ENCODE peak calls at places on chromosomes 13 and 19, in four cellular contexts. T is K562, K is A549, F is H1. O is an unnamed sample.

GRCh38 chr19:42052241-42052863 is 17.7 kb downstream of the GRIK5 start:
- DNase-seq in T (no peak), F (no peak), K (no peak), O (no peak)

GRCh38 chr13:95643471-95643813 is 1.1 kb downstream of the DZIP1 start:
- DNase-seq in F (no peak), K (peak), T (no peak), O (peak)

GRCh38 chr13:33016414-33017409 is at the start of gene KL:
- DNase-seq in F (no peak), T (no peak), K (peak), O (no peak)

GRCh38 chr13:108987488-108987887 is 358.1 kb downstream of the MYO16 start:
- DNase-seq in T (no peak), F (no peak), K (no peak), O (no peak)

GRCh38 chr19:45882652-45883585 is 3.0 kb downstream of the IRF2BP1 start:
- DNase-seq in K (peak), T (peak), F (no peak), O (peak)

GRCh38 chr13:83753912-83754624 is 128.2 kb downstream of the SLITRK1 start:
- DNase-seq in K (no peak), F (no peak), T (no peak), O (no peak)

GRCh38 chr13:43848250-43848649 is 31.3 kb downstream of the CCDC122 start:
- DNase-seq in F (no peak), K (peak), T (no peak), O (peak)

GRCh38 chr19:32197896-32198882 is 147.2 kb upstream of the ZNF507 start:
- DNase-seq in T (no peak), F (no peak), K (no peak), O (no peak)

GRCh38 chr13:106522898-106523525 is 12.4 kb downstream of the EFNB2 start:
- DNase-seq in K (no peak), F (no peak), T (no peak), O (no peak)

GRCh38 chr19:47111081-47111589 is 2.4 kb downstream of the ZC3H4 start:
- DNase-seq in F (no peak), K (no peak), T (peak), O (no peak)

GRCh38 chr13:114161028-114161556 is 18.0 kb upstream of the CFAP97D2 start:
- DNase-seq in F (no peak), T (no peak), K (no peak), O (no peak)

GRCh38 chr19:35744688-35745327 is 410 bp downstream of the U2AF1L4 start:
- DNase-seq in K (peak), T (peak), F (peak), O (peak)

GRCh38 chr13:28540612-28541011 is 45.7 kb upstream of the FLT1 start:
- DNase-seq in K (no peak), F (no peak), T (no peak), O (no peak)

GRCh38 chr19:3450796-3451411 is 29.4 kb downstream of the SMIM24 start:
- DNase-seq in F (no peak), K (peak), T (peak), O (peak)

GRCh38 chr19:8512115-8512967 is 1.6 kb downstream of the ZNF414 start:
- DNase-seq in T (peak), K (peak), F (peak), O (peak)

GRCh38 chr19:8826371-8826770 is 5.7 kb downstream of the ZNF558 start:
- DNase-seq in T (peak), K (peak), F (no peak), O (no peak)

GRCh38 chr19:55537741-55538111 is 793 bp upstream of the SBK2 start:
- DNase-seq in K (peak), F (no peak), T (no peak), O (no peak)

GRCh38 chr13:62721893-62722292 is 1306.2 kb upstream of the PCDH20 start:
- DNase-seq in T (no peak), F (no peak), K (no peak), O (no peak)

GRCh38 chr19:42634409-42635232 is 39.9 kb upstream of the CEACAM8 start:
- DNase-seq in T (peak), F (no peak), K (peak), O (peak)

GRCh38 chr19:4375620-4376228 is 24.6 kb downstream of the SH3GL1 start:
- DNase-seq in K (peak), T (peak), F (no peak), O (peak)

GRCh38 chr19:13053761-13054604 is 48.7 kb downstream of the LYL1 start:
- DNase-seq in F (no peak), T (no peak), K (peak), O (peak)

GRCh38 chr13:99542788-99543406 is 41.6 kb downstream of the TM9SF2 start:
- DNase-seq in T (no peak), K (no peak), F (no peak), O (no peak)

GRCh38 chr19:38036707-38037106 is 129.7 kb downstream of the SIPA1L3 start:
- DNase-seq in F (no peak), T (no peak), K (no peak), O (no peak)

GRCh38 chr19:27860309-27860934 is 1352.5 kb downstream of the UQCRFS1 start:
- DNase-seq in F (no peak), T (no peak), K (no peak), O (no peak)

GRCh38 chr13:26112843-26113242 is 61.0 kb upstream of the SHISA2 start:
- DNase-seq in T (peak), F (no peak), K (peak), O (no peak)

GRCh38 chr19:11195169-11195568 is 2.2 kb downstream of the KANK2 start:
- DNase-seq in F (no peak), T (peak), K (no peak), O (no peak)

GRCh38 chr19:5407356-5407755 is 47.9 kb upstream of the ZNRF4 start:
- DNase-seq in T (peak), F (no peak), K (peak), O (peak)

GRCh38 chr13:84192125-84192524 is 309.9 kb upstream of the SLITRK1 start:
- DNase-seq in F (no peak), T (no peak), K (no peak), O (no peak)

GRCh38 chr13:91381371-91381770 is 17.1 kb upstream of the GPC5 start:
- DNase-seq in K (peak), T (peak), F (no peak), O (no peak)

GRCh38 chr19:41998246-41999020 is 4.4 kb upstream of the ATP1A3 start:
- DNase-seq in T (peak), K (peak), F (no peak), O (peak)

GRCh38 chr19:41698746-41699230 is 9.6 kb upstream of the CEACAM5 start:
- DNase-seq in F (no peak), K (peak), T (no peak), O (no peak)

GRCh38 chr19:46147791-46148288 is at the start of gene IGFL2:
- DNase-seq in K (no peak), F (no peak), T (no peak), O (no peak)

GRCh38 chr19:41263042-41263849 is 926 bp upstream of the HNRNPUL1 start:
- DNase-seq in K (peak), T (peak), F (no peak), O (peak)

GRCh38 chr19:939922-940321 is 14.1 kb downstream of the ARID3A start:
- DNase-seq in K (no peak), F (no peak), T (no peak), O (no peak)
- H3K27ac ChIP-seq in K (no peak), F (no peak), T (no peak), O (no peak)

GRCh38 chr19:34549833-34550232 is 68.3 kb downstream of the WTIP start:
- DNase-seq in K (no peak), T (no peak), F (no peak), O (no peak)
- TF ChIP-seq RNF2 in K (no peak), T (no peak), F (no peak), O (no peak)

GRCh38 chr19:17347361-17347760 is 10.0 kb downstream of the GTPBP3 start:
- DNase-seq in F (no peak), T (no peak), K (no peak), O (no peak)
- H3K27ac ChIP-seq in F (no peak), T (no peak), K (peak), O (no peak)

GRCh38 chr13:50893211-50893852 is 16.3 kb upstream of the RNASEH2B start:
- DNase-seq in T (no peak), F (no peak), K (no peak), O (no peak)
- TF ChIP-seq RNF2 in T (no peak), F (no peak), K (no peak), O (no peak)

GRCh38 chr19:6590458-6591319 is at the start of gene CD70:
- DNase-seq in T (no peak), F (no peak), K (peak), O (no peak)

GRCh38 chr19:6587998-6588507 is 2.9 kb downstream of the CD70 start:
- DNase-seq in T (peak), F (no peak), K (no peak), O (no peak)

GRCh38 chr19:6588508-6589345 is 2.2 kb downstream of the CD70 start:
- DNase-seq in F (no peak), K (no peak), T (no peak), O (no peak)

GRCh38 chr19:6589711-6590457 is 1.1 kb downstream of the CD70 start:
- DNase-seq in F (no peak), K (no peak), T (no peak), O (no peak)

DNA sequence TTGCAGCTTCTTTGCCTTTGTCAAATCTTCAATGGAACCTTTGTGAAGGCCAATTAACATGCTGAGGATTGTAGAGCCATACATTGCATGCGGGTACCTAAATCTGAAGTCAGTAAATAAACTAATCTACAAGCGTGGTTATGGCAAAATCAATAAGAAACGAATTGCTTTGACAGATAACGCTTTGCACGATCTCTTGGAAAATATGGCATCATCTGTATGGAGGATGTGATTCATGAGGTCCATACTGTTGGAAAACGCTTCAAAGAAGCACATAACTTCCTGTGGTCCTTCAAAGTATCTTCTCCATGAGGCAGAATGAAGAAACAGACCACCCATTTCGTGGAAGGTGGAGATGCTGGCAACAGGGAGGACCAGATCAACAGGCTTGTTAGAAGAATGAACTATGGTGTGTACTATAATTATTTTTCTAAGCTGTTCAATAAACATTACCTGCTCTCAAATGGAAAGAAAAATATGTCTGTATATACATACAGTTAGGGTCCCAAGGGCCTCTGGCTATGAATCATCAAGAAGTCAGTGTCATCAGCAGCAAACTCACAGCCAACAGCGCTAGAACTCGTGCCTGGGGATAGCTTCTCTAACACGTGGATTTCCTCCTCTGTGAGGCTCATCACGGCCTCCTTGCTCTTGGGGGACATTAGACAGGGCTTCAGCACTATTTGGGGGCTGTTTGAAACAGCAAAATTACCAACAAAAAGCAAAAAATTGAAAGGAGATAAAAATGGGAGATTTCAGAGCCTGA is 2.9 kb upstream of the CD70 start:
- DNase-seq in T (no peak), F (no peak), K (no peak), O (no peak)
- H3K27ac ChIP-seq in T (no peak), F (no peak), K (no peak), O (no peak)

DNA sequence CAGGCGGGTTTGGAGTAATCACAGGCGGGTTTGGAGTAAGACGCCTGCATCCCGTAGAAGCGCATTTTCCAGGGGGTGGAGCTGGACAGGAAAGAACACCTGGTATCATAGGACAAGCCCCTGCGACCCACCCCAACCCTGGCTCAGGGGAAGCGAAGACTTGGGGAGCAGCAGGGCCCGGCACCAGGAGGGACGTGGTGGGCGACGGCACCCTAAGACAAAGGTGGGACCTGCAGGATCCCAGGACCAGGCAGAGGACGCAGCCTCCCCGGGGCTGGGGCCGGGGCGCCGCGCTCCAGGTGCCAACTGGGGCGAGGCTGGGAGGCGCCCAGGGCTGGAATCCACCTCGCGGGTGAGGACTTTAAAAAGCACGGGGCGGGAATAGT is 520 bp downstream of the ZNF600 start:
- DNase-seq in T (peak), K (no peak), F (no peak), O (no peak)
- TF ChIP-seq RNF2 in T (no peak), K (no peak), F (no peak), O (no peak)

DNA sequence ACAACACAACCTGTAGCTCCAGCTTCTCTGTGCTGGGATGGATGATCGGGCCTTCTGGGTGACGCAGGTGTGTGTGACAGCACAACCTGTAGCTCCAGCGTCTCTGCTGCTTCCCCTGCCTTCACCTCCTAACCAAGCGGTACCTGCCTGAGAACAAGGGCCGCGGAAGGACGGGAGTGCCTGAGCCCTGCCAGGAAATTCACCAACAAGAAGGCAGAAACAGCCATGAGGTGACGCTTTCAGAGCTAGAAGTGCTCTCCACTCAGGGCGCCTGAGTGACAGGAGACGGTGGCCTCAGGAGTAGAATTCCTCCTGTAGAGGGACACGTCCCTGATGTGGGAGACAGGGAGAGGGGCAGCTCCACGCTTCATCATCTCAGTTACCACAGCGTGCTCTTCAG is 17.4 kb downstream of the ZNF331 start:
- DNase-seq in T (no peak), F (no peak), K (no peak), O (no peak)
- H3K27ac ChIP-seq in T (no peak), F (no peak), K (no peak), O (no peak)